ENCODE peak calls at places on chromosome 5, in eight cellular contexts. One of them, this sample, is unnamed.
A peak's percentile ranks its signal among the peaks of the same experiment; 100 is the strongest.

GRCh38 chr5:55850839-55851674 is at the start of gene IL31RA:
- DNase-seq in fibroblast of mammary gland: peak; percentile 89
- DNase-seq in GM23338: no peak
- DNase-seq in psoas muscle: no peak
- DNase-seq in keratinocyte: peak; percentile 44
- DNase-seq in adrenal gland: no peak
- DNase-seq in CD8-positive, alpha-beta T cell: no peak
- DNase-seq in brain microvascular endothelial cell: peak; percentile 79
- DNase-seq in this sample: no peak

GRCh38 chr5:176542135-176542595 is 5.0 kb upstream of the RNF44 start:
- DNase-seq in fibroblast of mammary gland: no peak
- DNase-seq in GM23338: no peak
- DNase-seq in psoas muscle: no peak
- DNase-seq in keratinocyte: no peak
- DNase-seq in adrenal gland: no peak
- DNase-seq in CD8-positive, alpha-beta T cell: peak; percentile 68
- DNase-seq in brain microvascular endothelial cell: no peak
- DNase-seq in this sample: no peak

GRCh38 chr5:32027717-32028321 is 146.3 kb downstream of the GOLPH3 start:
- DNase-seq in fibroblast of mammary gland: peak; percentile 100
- DNase-seq in GM23338: peak; percentile 68
- DNase-seq in psoas muscle: peak; percentile 67
- DNase-seq in keratinocyte: no peak
- DNase-seq in adrenal gland: peak; percentile 84
- DNase-seq in CD8-positive, alpha-beta T cell: no peak
- DNase-seq in brain microvascular endothelial cell: peak; percentile 98
- DNase-seq in this sample: no peak

GRCh38 chr5:118290204-118290603 is 698.1 kb downstream of the DTWD2 start:
- DNase-seq in fibroblast of mammary gland: no peak
- DNase-seq in GM23338: no peak
- DNase-seq in psoas muscle: no peak
- DNase-seq in keratinocyte: no peak
- DNase-seq in adrenal gland: no peak
- DNase-seq in CD8-positive, alpha-beta T cell: no peak
- DNase-seq in brain microvascular endothelial cell: no peak
- DNase-seq in this sample: no peak

GRCh38 chr5:34609951-34610431 is 46.1 kb upstream of the RAI14 start:
- DNase-seq in fibroblast of mammary gland: no peak
- DNase-seq in GM23338: peak; percentile 64
- DNase-seq in psoas muscle: no peak
- DNase-seq in keratinocyte: no peak
- DNase-seq in adrenal gland: no peak
- DNase-seq in CD8-positive, alpha-beta T cell: no peak
- DNase-seq in brain microvascular endothelial cell: no peak
- DNase-seq in this sample: no peak

GRCh38 chr5:96331210-96331609 is 101.8 kb downstream of the PCSK1 start:
- DNase-seq in fibroblast of mammary gland: peak; percentile 49
- DNase-seq in GM23338: no peak
- DNase-seq in psoas muscle: no peak
- DNase-seq in keratinocyte: no peak
- DNase-seq in adrenal gland: no peak
- DNase-seq in CD8-positive, alpha-beta T cell: no peak
- DNase-seq in brain microvascular endothelial cell: no peak
- DNase-seq in this sample: no peak

GRCh38 chr5:131545856-131546255 is 89.2 kb downstream of the RAPGEF6 start:
- DNase-seq in fibroblast of mammary gland: peak; percentile 78
- DNase-seq in GM23338: no peak
- DNase-seq in psoas muscle: no peak
- DNase-seq in keratinocyte: no peak
- DNase-seq in adrenal gland: no peak
- DNase-seq in CD8-positive, alpha-beta T cell: no peak
- DNase-seq in brain microvascular endothelial cell: peak; percentile 58
- DNase-seq in this sample: no peak

GRCh38 chr5:38585812-38586211 is 29.4 kb upstream of the LIFR start:
- DNase-seq in fibroblast of mammary gland: no peak
- DNase-seq in GM23338: no peak
- DNase-seq in psoas muscle: no peak
- DNase-seq in keratinocyte: no peak
- DNase-seq in adrenal gland: no peak
- DNase-seq in CD8-positive, alpha-beta T cell: no peak
- DNase-seq in brain microvascular endothelial cell: no peak
- DNase-seq in this sample: no peak

GRCh38 chr5:155735388-155735787 is 591.6 kb upstream of the SGCD start:
- DNase-seq in fibroblast of mammary gland: no peak
- DNase-seq in GM23338: no peak
- DNase-seq in psoas muscle: peak; percentile 80
- DNase-seq in keratinocyte: no peak
- DNase-seq in adrenal gland: no peak
- DNase-seq in CD8-positive, alpha-beta T cell: no peak
- DNase-seq in brain microvascular endothelial cell: no peak
- DNase-seq in this sample: no peak

GRCh38 chr5:54329731-54330709 is 19.6 kb upstream of the ARL15 start:
- DNase-seq in fibroblast of mammary gland: peak; percentile 92
- DNase-seq in GM23338: no peak
- DNase-seq in psoas muscle: no peak
- DNase-seq in keratinocyte: peak; percentile 77
- DNase-seq in adrenal gland: no peak
- DNase-seq in CD8-positive, alpha-beta T cell: no peak
- DNase-seq in brain microvascular endothelial cell: peak; percentile 90
- DNase-seq in this sample: no peak

GRCh38 chr5:82794876-82795275 is 282.3 kb downstream of the TMEM167A start:
- DNase-seq in fibroblast of mammary gland: peak; percentile 24
- DNase-seq in GM23338: peak; percentile 6
- DNase-seq in psoas muscle: no peak
- DNase-seq in keratinocyte: no peak
- DNase-seq in adrenal gland: no peak
- DNase-seq in CD8-positive, alpha-beta T cell: no peak
- DNase-seq in brain microvascular endothelial cell: no peak
- DNase-seq in this sample: no peak

GRCh38 chr5:62790348-62790747 is 211.7 kb downstream of the LRRC70 start:
- DNase-seq in fibroblast of mammary gland: peak; percentile 15
- DNase-seq in GM23338: no peak
- DNase-seq in psoas muscle: no peak
- DNase-seq in keratinocyte: no peak
- DNase-seq in adrenal gland: peak; percentile 20
- DNase-seq in CD8-positive, alpha-beta T cell: no peak
- DNase-seq in brain microvascular endothelial cell: no peak
- DNase-seq in this sample: no peak

GRCh38 chr5:40416588-40416987 is 263.1 kb upstream of the PTGER4 start:
- DNase-seq in fibroblast of mammary gland: no peak
- DNase-seq in GM23338: no peak
- DNase-seq in psoas muscle: no peak
- DNase-seq in keratinocyte: no peak
- DNase-seq in adrenal gland: no peak
- DNase-seq in CD8-positive, alpha-beta T cell: no peak
- DNase-seq in brain microvascular endothelial cell: no peak
- DNase-seq in this sample: no peak

GRCh38 chr5:54651482-54652076 is 134.0 kb downstream of the SNX18 start:
- DNase-seq in fibroblast of mammary gland: peak; percentile 52
- DNase-seq in GM23338: no peak
- DNase-seq in psoas muscle: peak; percentile 80
- DNase-seq in keratinocyte: peak; percentile 13
- DNase-seq in adrenal gland: peak; percentile 48
- DNase-seq in CD8-positive, alpha-beta T cell: no peak
- DNase-seq in brain microvascular endothelial cell: peak; percentile 29
- DNase-seq in this sample: peak; percentile 65

GRCh38 chr5:79878721-79879336 is 112.2 kb downstream of the MTX3 start:
- DNase-seq in fibroblast of mammary gland: peak; percentile 12
- DNase-seq in GM23338: peak; percentile 75
- DNase-seq in psoas muscle: no peak
- DNase-seq in keratinocyte: no peak
- DNase-seq in adrenal gland: no peak
- DNase-seq in CD8-positive, alpha-beta T cell: no peak
- DNase-seq in brain microvascular endothelial cell: no peak
- DNase-seq in this sample: no peak

DNA sequence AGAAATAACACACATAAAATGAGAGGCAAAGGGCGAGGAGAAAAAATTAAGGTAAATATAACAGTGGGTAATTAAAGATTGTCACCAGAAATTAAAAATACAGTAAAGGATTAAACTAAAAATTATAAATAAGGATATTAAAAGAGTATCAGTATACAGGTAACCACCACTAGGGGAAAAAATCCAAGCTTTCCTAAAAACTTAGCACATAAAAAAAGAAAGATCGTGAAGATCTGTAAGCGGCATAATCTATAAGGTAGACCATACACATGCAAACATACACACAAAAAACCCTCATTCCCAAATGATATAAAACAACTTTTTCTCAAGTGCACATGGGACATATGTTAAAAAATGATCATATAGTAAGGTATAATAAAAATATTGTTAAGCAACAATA is 577.3 kb upstream of the NUDT12 start:
- DNase-seq in fibroblast of mammary gland: no peak
- DNase-seq in GM23338: peak; percentile 8
- DNase-seq in psoas muscle: no peak
- DNase-seq in keratinocyte: no peak
- DNase-seq in adrenal gland: no peak
- DNase-seq in CD8-positive, alpha-beta T cell: no peak
- DNase-seq in brain microvascular endothelial cell: no peak
- DNase-seq in this sample: no peak
- TF ChIP-seq CTCF in fibroblast of mammary gland: no peak
- TF ChIP-seq CTCF in GM23338: no peak
- TF ChIP-seq CTCF in psoas muscle: no peak
- TF ChIP-seq CTCF in keratinocyte: no peak
- TF ChIP-seq CTCF in adrenal gland: no peak
- TF ChIP-seq CTCF in CD8-positive, alpha-beta T cell: no peak
- TF ChIP-seq CTCF in brain microvascular endothelial cell: no peak
- TF ChIP-seq CTCF in this sample: no peak

GRCh38 chr5:42632501-42632900 is 124.1 kb upstream of the CCDC152 start:
- DNase-seq in fibroblast of mammary gland: no peak
- DNase-seq in GM23338: no peak
- DNase-seq in psoas muscle: no peak
- DNase-seq in keratinocyte: no peak
- DNase-seq in adrenal gland: no peak
- DNase-seq in CD8-positive, alpha-beta T cell: no peak
- DNase-seq in brain microvascular endothelial cell: no peak
- DNase-seq in this sample: no peak

GRCh38 chr5:42636946-42637345 is 119.7 kb upstream of the CCDC152 start:
- DNase-seq in fibroblast of mammary gland: no peak
- DNase-seq in GM23338: no peak
- DNase-seq in psoas muscle: no peak
- DNase-seq in keratinocyte: no peak
- DNase-seq in adrenal gland: no peak
- DNase-seq in CD8-positive, alpha-beta T cell: no peak
- DNase-seq in brain microvascular endothelial cell: no peak
- DNase-seq in this sample: no peak

GRCh38 chr5:42638972-42639371 is 117.6 kb upstream of the CCDC152 start:
- DNase-seq in fibroblast of mammary gland: no peak
- DNase-seq in GM23338: no peak
- DNase-seq in psoas muscle: no peak
- DNase-seq in keratinocyte: no peak
- DNase-seq in adrenal gland: no peak
- DNase-seq in CD8-positive, alpha-beta T cell: no peak
- DNase-seq in brain microvascular endothelial cell: no peak
- DNase-seq in this sample: no peak

GRCh38 chr5:42634575-42634974 is 122.0 kb upstream of the CCDC152 start:
- DNase-seq in fibroblast of mammary gland: no peak
- DNase-seq in GM23338: no peak
- DNase-seq in psoas muscle: no peak
- DNase-seq in keratinocyte: no peak
- DNase-seq in adrenal gland: no peak
- DNase-seq in CD8-positive, alpha-beta T cell: no peak
- DNase-seq in brain microvascular endothelial cell: no peak
- DNase-seq in this sample: no peak

DNA sequence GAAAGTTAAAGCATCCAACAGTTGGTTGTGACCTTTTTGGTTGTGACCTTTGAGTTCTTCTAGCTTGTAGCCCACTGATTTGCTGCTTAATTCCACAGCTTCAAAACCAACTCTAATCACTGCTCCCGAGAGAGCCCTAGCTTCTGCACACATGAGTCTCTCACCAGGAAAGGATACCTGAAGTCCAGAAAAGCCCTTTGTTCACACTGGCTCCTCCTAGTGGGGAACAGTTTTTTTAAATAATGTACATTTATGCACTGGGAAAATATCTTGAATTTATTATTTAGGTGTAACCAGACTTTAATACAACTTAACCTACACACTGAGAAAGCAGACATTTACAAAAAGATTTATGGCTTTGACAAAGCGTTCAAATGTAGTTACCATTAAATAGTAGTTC is 120.2 kb upstream of the CCDC152 start:
- DNase-seq in fibroblast of mammary gland: peak; percentile 19
- DNase-seq in GM23338: no peak
- DNase-seq in psoas muscle: no peak
- DNase-seq in keratinocyte: no peak
- DNase-seq in adrenal gland: no peak
- DNase-seq in CD8-positive, alpha-beta T cell: no peak
- DNase-seq in brain microvascular endothelial cell: no peak
- DNase-seq in this sample: no peak
- TF ChIP-seq CTCF in fibroblast of mammary gland: peak; percentile 50
- TF ChIP-seq CTCF in GM23338: peak; percentile 42
- TF ChIP-seq CTCF in psoas muscle: no peak
- TF ChIP-seq CTCF in keratinocyte: peak; percentile 45
- TF ChIP-seq CTCF in adrenal gland: peak; percentile 32
- TF ChIP-seq CTCF in CD8-positive, alpha-beta T cell: no peak
- TF ChIP-seq CTCF in brain microvascular endothelial cell: peak; percentile 57
- TF ChIP-seq CTCF in this sample: no peak

DNA sequence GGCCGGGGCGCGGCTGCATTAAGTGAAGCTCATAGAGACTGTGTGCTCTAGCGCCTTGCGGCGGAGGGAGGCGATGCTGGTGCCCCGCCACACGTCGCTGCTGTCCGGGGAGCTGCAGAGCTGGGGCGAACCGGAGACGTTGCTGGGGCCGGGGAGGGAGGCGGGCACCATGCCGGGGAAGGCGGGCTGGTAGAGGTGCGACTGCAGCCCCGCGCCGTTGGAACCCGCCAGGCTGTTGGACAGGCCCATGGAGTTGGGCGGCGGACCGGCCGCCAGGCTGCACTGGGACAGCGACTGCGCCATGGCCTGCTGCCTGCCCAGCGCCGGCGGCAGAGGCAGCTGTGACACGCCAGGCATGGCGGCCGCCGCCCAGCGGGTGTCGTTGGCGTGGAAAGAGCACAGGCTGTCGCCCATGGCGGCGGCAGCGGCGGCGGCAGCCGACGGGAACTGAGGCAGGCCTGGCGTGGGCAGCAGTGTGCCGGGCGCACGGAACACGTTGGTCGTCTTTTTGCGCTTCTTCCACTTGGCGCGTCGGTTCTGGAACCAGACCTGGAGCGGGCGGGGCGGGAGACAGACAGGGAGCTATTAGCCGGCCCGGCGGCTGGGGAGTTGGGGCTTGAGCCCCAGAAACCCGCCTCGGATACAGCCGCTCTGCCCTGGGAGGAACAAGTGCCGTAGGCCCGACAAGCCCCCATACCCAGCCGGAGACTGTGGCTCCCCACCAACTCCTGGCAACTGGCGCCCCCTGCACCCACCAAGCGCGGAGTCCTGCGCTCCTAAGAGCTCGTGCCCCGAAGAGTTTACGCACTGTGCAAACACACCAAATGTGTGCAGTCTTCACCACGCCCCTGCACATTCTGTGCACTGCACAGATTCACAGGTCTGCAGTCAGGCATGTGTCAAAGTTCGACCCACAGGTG is 8.0 kb downstream of the OTP start:
- DNase-seq in fibroblast of mammary gland: no peak
- DNase-seq in GM23338: peak; percentile 83
- DNase-seq in psoas muscle: peak; percentile 67
- DNase-seq in keratinocyte: no peak
- DNase-seq in adrenal gland: peak; percentile 38
- DNase-seq in CD8-positive, alpha-beta T cell: peak; percentile 35
- DNase-seq in brain microvascular endothelial cell: no peak
- DNase-seq in this sample: no peak
- TF ChIP-seq CTCF in fibroblast of mammary gland: no peak
- TF ChIP-seq CTCF in GM23338: peak; percentile 13
- TF ChIP-seq CTCF in psoas muscle: peak; percentile 25
- TF ChIP-seq CTCF in keratinocyte: no peak
- TF ChIP-seq CTCF in adrenal gland: peak; percentile 22
- TF ChIP-seq CTCF in CD8-positive, alpha-beta T cell: no peak
- TF ChIP-seq CTCF in brain microvascular endothelial cell: peak; percentile 32
- TF ChIP-seq CTCF in this sample: no peak

GRCh38 chr5:141040093-141040762 is 10.9 kb upstream of the PCDHB1 start:
- DNase-seq in fibroblast of mammary gland: peak; percentile 17
- DNase-seq in GM23338: peak; percentile 92
- DNase-seq in psoas muscle: peak; percentile 53
- DNase-seq in keratinocyte: no peak
- DNase-seq in adrenal gland: no peak
- DNase-seq in CD8-positive, alpha-beta T cell: no peak
- DNase-seq in brain microvascular endothelial cell: no peak
- DNase-seq in this sample: no peak
- TF ChIP-seq CTCF in fibroblast of mammary gland: peak; percentile 24
- TF ChIP-seq CTCF in GM23338: peak; percentile 89
- TF ChIP-seq CTCF in psoas muscle: peak; percentile 38
- TF ChIP-seq CTCF in keratinocyte: no peak
- TF ChIP-seq CTCF in adrenal gland: peak; percentile 51
- TF ChIP-seq CTCF in CD8-positive, alpha-beta T cell: no peak
- TF ChIP-seq CTCF in brain microvascular endothelial cell: no peak
- TF ChIP-seq CTCF in this sample: no peak

This sample was measured in omental fat pad.